ENCODE peak calls at places on chromosomes 3 and 15, in four cellular contexts. K, V, Q and L are unnamed samples.

GRCh38 chr3:123390865-123391613 is 57.9 kb downstream of the ADCY5 start:
- DNase-seq in K (no peak), Q (no peak), V (peak; percentile 41), L (no peak)

GRCh38 chr15:64883097-64883581 is 28.6 kb upstream of the ANKDD1A start:
- DNase-seq in V (peak; percentile 47), Q (no peak), K (no peak), L (peak; percentile 50)

GRCh38 chr15:70206668-70207067 is 109.0 kb upstream of the TLE3 start:
- DNase-seq in Q (no peak), V (no peak), K (no peak), L (no peak)

GRCh38 chr3:158659454-158660237 is 12.8 kb downstream of the LXN start:
- DNase-seq in Q (peak; percentile 42), K (peak; percentile 77), V (peak; percentile 71), L (peak; percentile 80)

GRCh38 chr3:114983248-114983647 is 163.8 kb downstream of the ZBTB20 start:
- DNase-seq in V (no peak), Q (no peak), K (no peak), L (no peak)

GRCh38 chr3:62951037-62951613 is 75.9 kb upstream of the CADPS start:
- DNase-seq in V (no peak), Q (no peak), K (no peak), L (no peak)

GRCh38 chr3:194879126-194879887 is 193.6 kb downstream of the FAM43A start:
- DNase-seq in V (no peak), Q (no peak), K (no peak), L (no peak)

GRCh38 chr3:139430467-139430866 is 41.0 kb upstream of the COPB2 start:
- DNase-seq in K (no peak), V (no peak), Q (no peak), L (no peak)

GRCh38 chr3:102741105-102741504 is 306.3 kb downstream of the ZPLD1 start:
- DNase-seq in V (no peak), K (no peak), Q (no peak), L (no peak)

GRCh38 chr3:129602730-129603560 is 3.5 kb downstream of the PLXND1 start:
- DNase-seq in K (peak; percentile 92), Q (no peak), V (peak; percentile 90), L (peak; percentile 98)

GRCh38 chr3:64133272-64133671 is 92.0 kb downstream of the PRICKLE2 start:
- DNase-seq in K (no peak), V (no peak), Q (no peak), L (no peak)

GRCh38 chr3:16290827-16291196 is 25.8 kb downstream of the OXNAD1 start:
- DNase-seq in K (peak; percentile 53), V (peak; percentile 12), Q (no peak), L (peak; percentile 52)

GRCh38 chr3:106172780-106173179 is 304.0 kb upstream of the CBLB start:
- DNase-seq in V (no peak), K (no peak), Q (no peak), L (no peak)

GRCh38 chr3:85567074-85567676 is 608.4 kb downstream of the CADM2 start:
- DNase-seq in V (no peak), Q (no peak), K (peak; percentile 39), L (peak; percentile 51)

GRCh38 chr15:32952901-32953889 is 235.4 kb downstream of the GREM1 start:
- DNase-seq in Q (no peak), V (no peak), K (peak; percentile 43), L (peak; percentile 26)